ENCODE peak calls at places on chromosomes 3 and 15, in nine cellular contexts. F, X, V, S, M, A, I, R and G are unnamed samples.

GRCh38 chr3:48548731-48549705 is 7.6 kb downstream of the PFKFB4 start:
- DNase-seq in X (peak; percentile 70), A (peak; percentile 94), V (peak; percentile 87), S (peak; percentile 38), M (peak; percentile 81), F (peak; percentile 95), I (no peak), R (peak; percentile 86), G (peak; percentile 74)

GRCh38 chr3:134849561-134849960 is 54.5 kb downstream of the EPHB1 start:
- DNase-seq in X (no peak), F (no peak), R (no peak), V (no peak), M (no peak), I (no peak), A (no peak), S (no peak), G (no peak)

GRCh38 chr15:62591842-62592838 is 427.1 kb upstream of the C2CD4B start:
- DNase-seq in F (no peak), V (no peak), X (peak; percentile 22), I (no peak), A (no peak), M (no peak), R (peak; percentile 33), S (no peak), G (no peak)

GRCh38 chr3:73490453-73491311 is 134.1 kb downstream of the PDZRN3 start:
- DNase-seq in X (peak; percentile 53), M (no peak), R (peak; percentile 25), I (no peak), S (no peak), A (peak; percentile 80), V (peak; percentile 23), F (no peak), G (no peak)

GRCh38 chr15:73598540-73599195 is 34.5 kb downstream of the NPTN start:
- DNase-seq in S (no peak), R (no peak), V (no peak), I (no peak), A (no peak), F (no peak), M (no peak), X (no peak), G (no peak)

GRCh38 chr3:31953091-31953490 is 28.0 kb downstream of the OSBPL10 start:
- DNase-seq in A (no peak), M (no peak), V (no peak), X (no peak), S (no peak), I (no peak), R (no peak), F (no peak), G (no peak)

GRCh38 chr3:78729921-78730320 is 1037.9 kb downstream of the ROBO1 start:
- DNase-seq in X (no peak), I (no peak), S (no peak), V (no peak), A (no peak), R (no peak), F (no peak), M (no peak), G (no peak)

GRCh38 chr15:33846862-33847261 is 121.4 kb upstream of the CHRM5 start:
- DNase-seq in V (no peak), S (no peak), M (no peak), I (no peak), X (no peak), R (no peak), F (no peak), A (no peak), G (no peak)

GRCh38 chr3:172750069-172750367 is 508 bp upstream of the ECT2 start:
- DNase-seq in S (no peak), M (no peak), V (no peak), F (no peak), X (peak; percentile 1), A (no peak), R (no peak), I (no peak), G (no peak)

GRCh38 chr3:47452460-47453215 is 23.1 kb downstream of the SCAP start:
- DNase-seq in R (no peak), I (no peak), F (no peak), M (no peak), A (no peak), S (no peak), X (no peak), V (no peak), G (no peak)

GRCh38 chr3:110069641-110070538 is 732.5 kb upstream of the DPPA4 start:
- DNase-seq in X (peak; percentile 85), S (peak; percentile 25), F (no peak), M (no peak), I (peak; percentile 20), R (peak; percentile 88), V (no peak), A (no peak), G (no peak)

GRCh38 chr3:47001731-47002489 is 22.4 kb downstream of the NBEAL2 start:
- DNase-seq in X (no peak), F (no peak), A (peak; percentile 59), I (no peak), R (no peak), V (no peak), S (no peak), M (no peak), G (no peak)

DNA sequence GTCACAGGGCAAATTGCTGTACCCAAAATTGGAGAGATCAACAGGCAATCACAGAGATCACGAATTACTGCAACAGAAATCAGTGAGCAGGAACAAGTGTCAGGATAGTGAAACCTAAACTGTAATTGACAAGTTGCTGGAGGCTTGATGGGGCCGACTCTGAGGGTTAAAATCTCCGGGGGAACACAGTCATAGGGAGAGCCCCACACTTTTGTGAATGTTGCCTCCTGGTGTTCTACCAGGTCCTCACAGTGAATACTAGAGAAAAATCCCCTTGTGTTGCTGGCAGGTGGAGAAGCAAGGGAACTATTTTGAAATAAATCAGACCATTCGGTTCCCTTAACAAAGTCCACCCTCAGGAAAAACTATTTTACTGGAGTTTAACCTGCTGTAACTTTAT is 697.5 kb upstream of the CBLB start:
- DNase-seq in M (no peak), R (no peak), I (no peak), V (no peak), X (no peak), F (no peak), S (no peak), A (no peak), G (no peak)
- TF ChIP-seq CTCF in M (no peak), R (no peak), I (peak; percentile 7), V (no peak), X (peak; percentile 20), F (peak; percentile 43), S (no peak), A (no peak), G (no peak)

DNA sequence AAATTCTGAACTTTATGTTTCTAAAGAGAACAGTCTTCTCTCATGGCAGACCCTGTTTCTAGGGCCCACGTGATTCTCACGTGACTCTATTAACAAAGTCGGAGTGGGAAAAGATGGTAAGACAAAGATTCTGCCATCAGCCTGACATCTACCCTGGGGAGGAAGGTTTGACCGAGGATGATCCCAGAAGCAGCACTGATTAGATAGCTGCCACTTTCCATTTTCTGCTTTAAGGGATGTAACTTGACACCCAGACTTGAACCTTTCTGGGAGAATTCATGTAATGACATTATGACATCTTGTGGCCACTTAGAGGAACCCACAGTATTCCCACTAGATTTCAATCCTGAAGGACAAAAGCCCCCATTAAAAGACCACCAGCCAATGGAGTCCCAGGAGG is 480.3 kb upstream of the PROK2 start:
- DNase-seq in A (no peak), X (no peak), V (no peak), S (no peak), R (peak; percentile 57), I (no peak), F (no peak), M (no peak), G (no peak)
- TF ChIP-seq CTCF in A (no peak), X (peak; percentile 44), V (peak; percentile 47), S (peak; percentile 20), R (peak; percentile 39), I (peak; percentile 35), F (peak; percentile 41), M (no peak), G (peak; percentile 41)

DNA sequence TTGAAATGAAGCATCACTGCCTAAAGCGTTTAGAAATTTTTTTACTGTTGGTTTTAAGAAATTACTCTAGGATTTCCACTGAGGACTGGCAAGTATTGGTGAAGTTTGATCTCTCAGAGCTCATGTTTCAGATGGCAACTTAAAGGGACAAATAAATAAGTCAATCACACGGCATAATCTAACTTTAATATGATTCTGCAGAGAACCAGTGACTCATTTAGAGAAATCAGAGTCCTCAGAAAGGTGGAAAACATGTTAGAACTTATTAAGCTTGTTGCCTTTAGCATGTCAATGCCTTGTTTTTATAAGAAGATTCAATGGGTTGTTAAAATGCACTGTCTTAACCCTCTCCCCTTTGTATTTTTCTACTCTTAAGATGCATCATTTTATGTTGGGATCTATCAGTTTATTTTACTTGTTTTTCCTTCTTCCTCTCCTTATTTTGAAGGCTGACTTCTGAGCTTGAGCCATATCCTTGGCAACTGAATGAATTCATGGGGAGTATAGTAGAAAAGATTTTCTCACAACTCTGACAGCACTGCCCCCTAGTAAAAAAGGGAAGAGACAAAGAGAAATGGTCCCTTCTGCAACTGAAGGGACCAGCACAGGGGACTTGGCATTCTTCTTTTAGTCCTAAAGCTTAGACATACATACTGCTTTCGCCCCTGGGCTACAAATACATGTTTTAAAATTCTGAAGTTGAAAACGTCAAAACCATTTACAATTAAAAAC is 431.2 kb downstream of the LPP start:
- DNase-seq in F (no peak), A (no peak), I (no peak), M (no peak), R (peak; percentile 43), V (no peak), X (no peak), S (no peak), G (no peak)
- TF ChIP-seq CTCF in F (peak; percentile 23), A (no peak), I (no peak), M (no peak), R (peak; percentile 11), V (no peak), X (peak; percentile 36), S (peak; percentile 3), G (no peak)

GRCh38 chr3:40078590-40078989 is 230.9 kb upstream of the EIF1B start:
- DNase-seq in F (no peak), M (no peak), V (no peak), X (no peak), A (no peak), S (no peak), I (no peak), R (no peak), G (no peak)

GRCh38 chr3:40068647-40069046 is 240.9 kb upstream of the EIF1B start:
- DNase-seq in R (no peak), I (no peak), F (no peak), S (no peak), M (no peak), X (no peak), A (no peak), V (no peak), G (no peak)

GRCh38 chr3:40071683-40072238 is 237.7 kb upstream of the EIF1B start:
- DNase-seq in X (no peak), S (no peak), I (no peak), R (no peak), V (no peak), M (no peak), F (no peak), A (no peak), G (no peak)

GRCh38 chr3:40070816-40071215 is 238.7 kb upstream of the EIF1B start:
- DNase-seq in X (peak; percentile 4), R (no peak), F (no peak), M (no peak), S (no peak), V (no peak), I (peak; percentile 15), A (no peak), G (no peak)

GRCh38 chr3:40073310-40074007 is 236.0 kb upstream of the EIF1B start:
- DNase-seq in X (no peak), M (no peak), R (no peak), I (no peak), V (no peak), S (no peak), F (no peak), A (no peak), G (no peak)
- TF ChIP-seq CTCF in X (peak; percentile 12), M (no peak), R (peak; percentile 5), I (no peak), V (no peak), S (no peak), F (peak; percentile 40), A (no peak), G (peak; percentile 36)